ENCODE peak calls at places on chromosome 16, in seven cellular contexts. H, K, I, W, R, B and T are unnamed samples.

GRCh38 chr16:25966172-25967097 is 274.7 kb downstream of the HS3ST4 start:
- DNase-seq in H (no peak), K (no peak), I (no peak), W (no peak), R (peak), B (no peak), T (no peak)

GRCh38 chr16:58814348-58814801 is 80.3 kb upstream of the GOT2 start:
- DNase-seq in H (no peak), K (peak), I (peak), W (peak), R (no peak), B (no peak), T (no peak)

GRCh38 chr16:715448-716249 is 731 bp downstream of the METRN start:
- DNase-seq in H (peak), K (no peak), I (no peak), W (peak), R (no peak), B (no peak), T (no peak)

GRCh38 chr16:27489906-27490305 is 59.8 kb downstream of the GTF3C1 start:
- DNase-seq in H (no peak), K (no peak), I (no peak), W (no peak), R (no peak), B (no peak), T (no peak)

GRCh38 chr16:77721752-77722314 is 481 bp upstream of the NUDT7 start:
- DNase-seq in H (no peak), K (no peak), I (no peak), W (no peak), R (no peak), B (no peak), T (no peak)

GRCh38 chr16:4811773-4812172 is 9.3 kb upstream of the ROGDI start:
- DNase-seq in H (no peak), K (no peak), I (no peak), W (no peak), R (no peak), B (no peak), T (no peak)

GRCh38 chr16:53509906-53510703 is 7.1 kb upstream of the AKTIP start:
- DNase-seq in H (peak), K (peak), I (peak), W (peak), R (no peak), B (no peak), T (no peak)

GRCh38 chr16:12559714-12560113 is 244.0 kb downstream of the CPPED1 start:
- DNase-seq in H (no peak), K (no peak), I (no peak), W (no peak), R (no peak), B (no peak), T (no peak)

GRCh38 chr16:29877266-29877961 is 14.4 kb upstream of the CDIPT start:
- DNase-seq in H (peak), K (no peak), I (no peak), W (peak), R (peak), B (no peak), T (no peak)

GRCh38 chr16:89466920-89467319 is 23.4 kb downstream of the ANKRD11 start:
- DNase-seq in H (no peak), K (no peak), I (no peak), W (no peak), R (no peak), B (no peak), T (no peak)

GRCh38 chr16:973366-973765 is 2.6 kb upstream of the LMF1 start:
- DNase-seq in H (no peak), K (no peak), I (no peak), W (no peak), R (no peak), B (no peak), T (no peak)

GRCh38 chr16:11612110-11612981 is 25.6 kb upstream of the LITAF start:
- DNase-seq in H (peak), K (peak), I (peak), W (peak), R (no peak), B (no peak), T (no peak)

GRCh38 chr16:23134274-23134673 is 15.0 kb downstream of the USP31 start:
- DNase-seq in H (no peak), K (peak), I (no peak), W (no peak), R (no peak), B (no peak), T (no peak)

GRCh38 chr16:58499615-58500328 is at the start of gene NDRG4:
- DNase-seq in H (peak), K (peak), I (peak), W (peak), R (no peak), B (no peak), T (no peak)

GRCh38 chr16:89374393-89374948 is 115.9 kb downstream of the ANKRD11 start:
- DNase-seq in H (no peak), K (no peak), I (no peak), W (no peak), R (no peak), B (no peak), T (no peak)

GRCh38 chr16:28491080-28491969 is 549 bp downstream of the CLN3 start:
- DNase-seq in H (peak), K (peak), I (no peak), W (peak), R (no peak), B (peak), T (no peak)

GRCh38 chr16:50464325-50465290 is 83.6 kb upstream of the NKD1 start:
- DNase-seq in H (no peak), K (no peak), I (no peak), W (no peak), R (no peak), B (no peak), T (no peak)

GRCh38 chr16:53054670-53055485 is at the start of gene CHD9:
- DNase-seq in H (peak), K (peak), I (peak), W (peak), R (peak), B (peak), T (no peak)

GRCh38 chr16:76518791-76519190 is 241.6 kb downstream of the CNTNAP4 start:
- DNase-seq in H (no peak), K (no peak), I (no peak), W (no peak), R (no peak), B (no peak), T (no peak)

GRCh38 chr16:14365200-14365851 is 264.7 kb downstream of the PARN start:
- DNase-seq in H (peak), K (no peak), I (no peak), W (no peak), R (no peak), B (no peak), T (no peak)

GRCh38 chr16:65574311-65574966 is 452.6 kb upstream of the CDH11 start:
- DNase-seq in H (no peak), K (no peak), I (no peak), W (no peak), R (no peak), B (no peak), T (no peak)

GRCh38 chr16:31132979-31133599 is 2.4 kb downstream of the PRSS8 start:
- DNase-seq in H (peak), K (no peak), I (no peak), W (no peak), R (no peak), B (no peak), T (no peak)

GRCh38 chr16:31131841-31132271 is 3.7 kb downstream of the PRSS8 start:
- DNase-seq in H (no peak), K (peak), I (peak), W (no peak), R (no peak), B (no peak), T (no peak)

GRCh38 chr16:31131416-31131815 is 4.1 kb downstream of the PRSS8 start:
- DNase-seq in H (no peak), K (no peak), I (no peak), W (no peak), R (no peak), B (no peak), T (no peak)

GRCh38 chr16:31130899-31131298 is 4.6 kb downstream of the PRSS8 start:
- DNase-seq in H (peak), K (peak), I (peak), W (no peak), R (no peak), B (no peak), T (no peak)

DNA sequence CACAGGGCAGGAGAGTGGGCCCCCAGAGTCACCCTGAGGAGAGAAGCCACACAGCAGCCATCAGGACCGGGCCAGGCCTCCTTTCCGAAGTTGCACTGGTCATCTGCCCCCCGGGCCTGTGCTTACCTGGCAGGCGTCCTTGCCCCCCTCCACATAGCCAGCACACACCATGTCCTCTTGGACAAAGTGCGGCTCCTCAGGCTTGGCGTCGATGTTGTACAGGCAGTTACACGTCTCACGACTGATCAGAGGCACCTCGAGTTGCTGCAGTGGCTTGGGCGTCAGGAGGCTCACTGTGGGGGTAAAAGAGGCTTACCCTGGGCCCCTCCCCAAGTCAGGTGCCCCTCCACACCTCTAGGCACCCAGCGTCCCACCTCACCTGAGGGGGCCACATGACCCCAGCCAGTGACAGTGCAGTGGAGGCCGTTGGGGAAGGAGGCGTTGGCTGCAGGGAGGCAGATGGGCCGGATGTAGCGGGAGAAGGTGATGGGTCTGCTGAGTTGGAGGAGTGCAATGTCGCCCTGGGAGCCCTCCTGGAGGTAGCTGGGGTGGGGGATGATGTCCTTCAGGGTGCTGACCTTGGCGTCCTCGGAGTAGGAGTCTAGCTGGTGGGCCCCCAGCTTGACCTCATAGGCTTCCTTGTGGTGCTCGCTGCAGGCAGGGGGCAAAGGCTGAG is 3.1 kb downstream of the PRSS8 start:
- DNase-seq in H (no peak), K (no peak), I (no peak), W (no peak), R (no peak), B (no peak), T (no peak)
- TF ChIP-seq POLR2AphosphoS5 in H (no peak), K (peak), I (no peak), W (no peak), R (no peak), B (no peak), T (no peak)

GRCh38 chr16:57058291-57058861 is 34.0 kb upstream of the CPNE2 start:
- DNase-seq in H (peak), K (no peak), I (no peak), W (no peak), R (no peak), B (no peak), T (no peak)

GRCh38 chr16:57062329-57062728 is 30.1 kb upstream of the CPNE2 start:
- DNase-seq in H (no peak), K (no peak), I (no peak), W (peak), R (no peak), B (no peak), T (no peak)

GRCh38 chr16:57064995-57065394 is 27.4 kb upstream of the CPNE2 start:
- DNase-seq in H (no peak), K (no peak), I (no peak), W (peak), R (no peak), B (no peak), T (no peak)

GRCh38 chr16:57061084-57061905 is 31.1 kb upstream of the CPNE2 start:
- DNase-seq in H (peak), K (peak), I (peak), W (no peak), R (no peak), B (no peak), T (no peak)

DNA sequence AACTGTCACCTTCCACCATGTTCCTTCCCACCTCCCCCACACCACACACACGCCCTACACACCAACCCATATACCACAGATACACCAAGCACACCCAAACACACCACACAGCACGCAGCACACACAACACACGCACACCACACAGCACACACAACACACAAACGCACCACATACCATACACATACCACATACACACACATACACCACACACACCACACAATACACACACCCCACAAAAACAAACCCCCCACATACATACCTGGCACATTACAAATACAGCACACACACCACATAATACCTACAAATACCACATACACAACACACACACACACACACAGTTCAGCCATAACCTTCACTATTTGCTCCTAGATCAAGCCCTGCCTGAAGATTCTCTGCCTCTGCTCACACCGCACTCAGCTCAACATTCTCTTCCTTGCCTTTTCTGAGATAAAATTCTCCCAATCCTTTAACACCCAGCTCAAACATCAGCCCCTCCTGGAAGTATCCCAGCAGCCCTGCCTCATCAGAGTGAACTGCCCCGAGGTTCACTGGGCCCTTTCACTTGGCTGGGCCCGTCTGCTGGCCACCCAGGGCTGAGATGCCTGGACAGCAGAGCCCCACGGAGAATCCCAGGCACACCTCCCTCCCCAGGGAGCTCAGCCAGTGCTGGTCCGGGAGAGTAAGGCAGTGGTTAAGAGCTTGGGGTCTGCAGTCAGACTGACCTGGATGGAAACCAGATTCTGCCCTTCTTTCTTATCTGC is 31.9 kb upstream of the CPNE2 start:
- DNase-seq in H (no peak), K (no peak), I (no peak), W (no peak), R (no peak), B (no peak), T (no peak)
- TF ChIP-seq POLR2A in H (no peak), K (no peak), I (no peak), W (no peak), R (peak), B (no peak), T (no peak)

GRCh38 chr16:88347656-88348376 is 34.9 kb upstream of the ZNF469 start:
- DNase-seq in H (peak), K (no peak), I (no peak), W (no peak), R (no peak), B (no peak), T (no peak)
- TF ChIP-seq POLR2AphosphoS5 in H (no peak), K (no peak), I (no peak), W (no peak), R (no peak), B (no peak), T (no peak)

GRCh38 chr16:2467301-2468141 is 3.6 kb upstream of the NTN3 start:
- DNase-seq in H (peak), K (peak), I (peak), W (no peak), R (no peak), B (no peak), T (no peak)
- TF ChIP-seq POLR2A in H (no peak), K (no peak), I (no peak), W (peak), R (peak), B (no peak), T (peak)

GRCh38 chr16:67460961-67461360 is 20.0 kb downstream of the ATP6V0D1 start:
- DNase-seq in H (no peak), K (no peak), I (no peak), W (no peak), R (no peak), B (no peak), T (no peak)

GRCh38 chr16:67463059-67463458 is 17.9 kb downstream of the ATP6V0D1 start:
- DNase-seq in H (no peak), K (peak), I (no peak), W (no peak), R (no peak), B (no peak), T (no peak)

GRCh38 chr16:67462279-67462655 is 18.7 kb downstream of the ATP6V0D1 start:
- DNase-seq in H (no peak), K (no peak), I (no peak), W (no peak), R (no peak), B (no peak), T (no peak)

GRCh38 chr16:67460168-67460567 is 20.8 kb downstream of the ATP6V0D1 start:
- DNase-seq in H (no peak), K (no peak), I (no peak), W (peak), R (no peak), B (no peak), T (no peak)

DNA sequence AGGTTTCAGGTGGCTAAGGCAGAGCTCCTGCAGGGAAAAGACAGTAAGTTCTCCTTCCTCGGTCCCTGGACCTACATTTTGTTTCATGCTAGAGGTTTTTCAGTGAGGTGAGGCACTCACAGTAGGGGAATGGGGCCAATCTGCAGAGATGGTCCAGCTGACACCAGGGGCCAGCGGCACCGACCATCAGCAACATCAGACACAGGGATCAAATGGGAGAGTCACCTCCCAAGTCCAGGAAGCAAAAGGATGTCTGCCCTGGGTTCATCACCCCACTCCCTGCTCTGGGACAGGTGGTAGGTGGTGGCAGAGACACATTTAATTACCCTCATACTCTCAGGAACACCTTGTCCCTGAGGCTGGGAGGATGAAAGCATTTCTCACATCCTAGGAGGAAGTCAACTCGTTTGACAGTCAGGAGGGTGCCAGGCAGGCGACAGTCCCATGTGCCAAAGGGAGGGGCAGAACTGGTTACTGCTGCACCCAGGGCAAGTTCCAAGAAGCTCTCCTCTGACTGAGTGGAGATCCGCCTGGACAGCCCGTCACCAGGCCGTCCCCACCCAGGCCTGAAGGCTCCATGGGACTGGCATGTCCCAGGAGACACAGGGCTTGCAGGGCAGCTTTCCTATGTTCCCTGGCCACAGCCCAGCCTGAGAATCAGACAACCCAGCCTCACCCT is 19.2 kb downstream of the ATP6V0D1 start:
- DNase-seq in H (no peak), K (peak), I (peak), W (no peak), R (no peak), B (no peak), T (no peak)
- TF ChIP-seq POLR2AphosphoS5 in H (peak), K (peak), I (peak), W (no peak), R (no peak), B (no peak), T (peak)

DNA sequence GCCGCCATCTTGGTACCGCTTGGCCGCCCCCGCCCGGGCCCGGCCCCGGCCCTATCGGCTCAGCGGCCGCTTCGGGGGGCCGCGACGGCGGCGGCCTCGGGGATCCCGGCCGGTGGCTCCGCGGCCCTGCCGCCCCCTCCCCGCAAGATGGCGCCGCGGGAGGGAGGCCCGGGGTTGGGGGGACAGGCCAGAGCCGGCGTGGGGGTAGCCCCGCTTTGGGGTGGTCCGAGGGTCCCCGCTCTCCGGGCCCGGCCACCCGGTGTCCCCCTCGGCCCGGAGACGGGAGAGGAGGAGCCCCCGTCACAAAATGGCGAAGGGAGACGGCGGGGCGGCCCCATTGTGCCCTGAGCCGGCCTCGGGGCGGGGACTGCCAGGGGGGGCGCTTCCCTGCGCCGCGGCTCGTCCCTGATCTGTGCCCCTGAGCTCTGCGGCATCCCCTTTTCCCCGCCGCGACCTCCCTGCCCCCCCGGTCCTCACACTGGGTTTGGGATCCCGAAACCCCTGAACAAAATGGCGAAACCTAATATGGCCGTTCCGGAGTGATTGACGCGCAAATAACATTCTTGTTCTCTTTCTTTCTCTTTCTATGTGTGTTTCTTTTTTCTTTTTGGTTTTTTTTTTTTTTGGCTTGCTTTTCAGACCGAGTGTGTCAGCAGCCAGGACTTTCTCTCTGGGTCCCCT is 978 bp downstream of the HAPSTR1 start:
- DNase-seq in H (peak), K (peak), I (peak), W (peak), R (no peak), B (no peak), T (no peak)
- TF ChIP-seq POLR2A in H (no peak), K (peak), I (no peak), W (peak), R (no peak), B (no peak), T (no peak)

GRCh38 chr16:79843631-79844043 is 243.1 kb upstream of the MAF start:
- DNase-seq in H (no peak), K (no peak), I (no peak), W (no peak), R (peak), B (no peak), T (no peak)

GRCh38 chr16:79845006-79845733 is 244.6 kb upstream of the MAF start:
- DNase-seq in H (no peak), K (no peak), I (no peak), W (no peak), R (peak), B (no peak), T (no peak)

GRCh38 chr16:79842197-79842596 is 241.7 kb upstream of the MAF start:
- DNase-seq in H (no peak), K (no peak), I (no peak), W (no peak), R (no peak), B (no peak), T (no peak)

GRCh38 chr16:79844603-79845002 is 244.1 kb upstream of the MAF start:
- DNase-seq in H (no peak), K (no peak), I (no peak), W (no peak), R (no peak), B (no peak), T (no peak)

GRCh38 chr16:79843145-79843544 is 242.6 kb upstream of the MAF start:
- DNase-seq in H (no peak), K (no peak), I (no peak), W (no peak), R (no peak), B (no peak), T (no peak)
- TF ChIP-seq POLR2AphosphoS5 in H (no peak), K (no peak), I (no peak), W (no peak), R (no peak), B (no peak), T (no peak)